ENCODE peak calls at places on chromosomes 6 and 20, in seven cellular contexts. One of them, this sample, is unnamed.

GRCh38 chr20:63134201-63134612 is 81.7 kb downstream of the YTHDF1 start:
- DNase-seq in NK-92 treated with Interleukin-12 subunit alpha and Interleukin-12 subunit beta, amount 100 ng/mL, for 24 hours: no peak
- DNase-seq in CD8-positive, alpha-beta T cell: no peak
- DNase-seq in cardiac muscle cell: no peak
- DNase-seq in left ventricle myocardium inferior: no peak
- DNase-seq in glomerular endothelial cell: no peak
- DNase-seq in T-helper 2 cell: no peak
- DNase-seq in this sample: no peak

GRCh38 chr20:56359212-56360132 is 698 bp downstream of the FAM210B start:
- DNase-seq in NK-92 treated with Interleukin-12 subunit alpha and Interleukin-12 subunit beta, amount 100 ng/mL, for 24 hours: no peak
- DNase-seq in CD8-positive, alpha-beta T cell: no peak
- DNase-seq in cardiac muscle cell: peak
- DNase-seq in left ventricle myocardium inferior: peak
- DNase-seq in glomerular endothelial cell: no peak
- DNase-seq in T-helper 2 cell: peak
- DNase-seq in this sample: no peak

GRCh38 chr6:90068264-90068663 is 174.0 kb downstream of the GJA10 start:
- DNase-seq in NK-92 treated with Interleukin-12 subunit alpha and Interleukin-12 subunit beta, amount 100 ng/mL, for 24 hours: no peak
- DNase-seq in CD8-positive, alpha-beta T cell: no peak
- DNase-seq in cardiac muscle cell: no peak
- DNase-seq in left ventricle myocardium inferior: no peak
- DNase-seq in glomerular endothelial cell: no peak
- DNase-seq in T-helper 2 cell: no peak
- DNase-seq in this sample: no peak

GRCh38 chr6:134281388-134281787 is 36.5 kb downstream of the SGK1 start:
- DNase-seq in NK-92 treated with Interleukin-12 subunit alpha and Interleukin-12 subunit beta, amount 100 ng/mL, for 24 hours: no peak
- DNase-seq in CD8-positive, alpha-beta T cell: no peak
- DNase-seq in cardiac muscle cell: no peak
- DNase-seq in left ventricle myocardium inferior: no peak
- DNase-seq in glomerular endothelial cell: no peak
- DNase-seq in T-helper 2 cell: no peak
- DNase-seq in this sample: no peak

GRCh38 chr6:33428219-33428890 is 8.5 kb downstream of the SYNGAP1 start:
- DNase-seq in NK-92 treated with Interleukin-12 subunit alpha and Interleukin-12 subunit beta, amount 100 ng/mL, for 24 hours: no peak
- DNase-seq in CD8-positive, alpha-beta T cell: no peak
- DNase-seq in cardiac muscle cell: peak
- DNase-seq in left ventricle myocardium inferior: no peak
- DNase-seq in glomerular endothelial cell: no peak
- DNase-seq in T-helper 2 cell: peak
- DNase-seq in this sample: no peak

GRCh38 chr6:8182209-8182845 is 80.0 kb upstream of the EEF1E1 start:
- DNase-seq in NK-92 treated with Interleukin-12 subunit alpha and Interleukin-12 subunit beta, amount 100 ng/mL, for 24 hours: no peak
- DNase-seq in CD8-positive, alpha-beta T cell: no peak
- DNase-seq in cardiac muscle cell: no peak
- DNase-seq in left ventricle myocardium inferior: no peak
- DNase-seq in glomerular endothelial cell: no peak
- DNase-seq in T-helper 2 cell: no peak
- DNase-seq in this sample: no peak

GRCh38 chr20:53547664-53548239 is 45.9 kb downstream of the ZNF217 start:
- DNase-seq in NK-92 treated with Interleukin-12 subunit alpha and Interleukin-12 subunit beta, amount 100 ng/mL, for 24 hours: no peak
- DNase-seq in CD8-positive, alpha-beta T cell: no peak
- DNase-seq in cardiac muscle cell: peak
- DNase-seq in left ventricle myocardium inferior: no peak
- DNase-seq in glomerular endothelial cell: peak
- DNase-seq in T-helper 2 cell: peak
- DNase-seq in this sample: peak

GRCh38 chr20:33733654-33734576 is 2.1 kb downstream of the ZNF341 start:
- DNase-seq in NK-92 treated with Interleukin-12 subunit alpha and Interleukin-12 subunit beta, amount 100 ng/mL, for 24 hours: no peak
- DNase-seq in CD8-positive, alpha-beta T cell: no peak
- DNase-seq in cardiac muscle cell: no peak
- DNase-seq in left ventricle myocardium inferior: peak
- DNase-seq in glomerular endothelial cell: no peak
- DNase-seq in T-helper 2 cell: no peak
- DNase-seq in this sample: no peak

GRCh38 chr6:29201966-29202365 is 31.3 kb downstream of the OR2J2 start:
- DNase-seq in NK-92 treated with Interleukin-12 subunit alpha and Interleukin-12 subunit beta, amount 100 ng/mL, for 24 hours: no peak
- DNase-seq in CD8-positive, alpha-beta T cell: no peak
- DNase-seq in cardiac muscle cell: no peak
- DNase-seq in left ventricle myocardium inferior: no peak
- DNase-seq in glomerular endothelial cell: no peak
- DNase-seq in T-helper 2 cell: no peak
- DNase-seq in this sample: no peak

GRCh38 chr6:170127151-170127550 is 163.7 kb downstream of the DLL1 start:
- DNase-seq in NK-92 treated with Interleukin-12 subunit alpha and Interleukin-12 subunit beta, amount 100 ng/mL, for 24 hours: no peak
- DNase-seq in CD8-positive, alpha-beta T cell: no peak
- DNase-seq in cardiac muscle cell: no peak
- DNase-seq in left ventricle myocardium inferior: no peak
- DNase-seq in glomerular endothelial cell: no peak
- DNase-seq in T-helper 2 cell: no peak
- DNase-seq in this sample: no peak

GRCh38 chr6:9398794-9399373 is 963.5 kb upstream of the SLC35B3 start:
- DNase-seq in NK-92 treated with Interleukin-12 subunit alpha and Interleukin-12 subunit beta, amount 100 ng/mL, for 24 hours: no peak
- DNase-seq in CD8-positive, alpha-beta T cell: no peak
- DNase-seq in cardiac muscle cell: no peak
- DNase-seq in left ventricle myocardium inferior: peak
- DNase-seq in glomerular endothelial cell: no peak
- DNase-seq in T-helper 2 cell: no peak
- DNase-seq in this sample: no peak

This sample was measured in SK-N-MC.